ENCODE peak calls at places on chromosomes 16 and 17, in seven cellular contexts. D, E, M, V, R, B and I are unnamed samples.

GRCh38 chr17:81726004-81726403 is 13.9 kb downstream of the SLC25A10 start:
- DNase-seq in R (no peak), V (no peak), E (peak), B (no peak), D (no peak), M (no peak), I (no peak)

GRCh38 chr17:44598329-44598728 is 41.0 kb downstream of the FZD2 start:
- DNase-seq in R (no peak), B (no peak), M (no peak), E (no peak), V (no peak), D (no peak), I (no peak)

GRCh38 chr17:76997981-76998531 is 129.9 kb downstream of the MGAT5B start:
- DNase-seq in V (no peak), D (no peak), B (no peak), E (no peak), R (peak), M (no peak), I (no peak)

GRCh38 chr17:36854982-36855381 is 82.3 kb upstream of the LHX1 start:
- DNase-seq in V (no peak), M (no peak), B (no peak), D (no peak), R (no peak), E (no peak), I (no peak)

GRCh38 chr17:55664287-55664686 is 58.4 kb downstream of the TMEM100 start:
- DNase-seq in E (no peak), V (no peak), B (no peak), M (no peak), D (no peak), R (no peak), I (no peak)

GRCh38 chr17:35227546-35227945 is 15.3 kb upstream of the SLFN5 start:
- DNase-seq in V (no peak), M (no peak), B (no peak), D (no peak), E (no peak), R (no peak), I (no peak)

GRCh38 chr16:53950677-53951076 is 246.7 kb downstream of the FTO start:
- DNase-seq in R (no peak), V (no peak), D (no peak), E (no peak), B (no peak), M (no peak), I (no peak)

GRCh38 chr17:5078106-5079028 is at the start of gene ZFP3:
- DNase-seq in D (peak), M (peak), B (peak), E (peak), R (peak), V (peak), I (no peak)

GRCh38 chr16:1531638-1531910 is 1.9 kb upstream of the TMEM204 start:
- DNase-seq in V (no peak), B (no peak), D (no peak), E (no peak), M (no peak), R (no peak), I (no peak)

GRCh38 chr16:23729503-23730424 is 16.7 kb upstream of the ERN2 start:
- DNase-seq in D (no peak), R (peak), V (no peak), M (no peak), B (peak), E (peak), I (no peak)

GRCh38 chr17:31582151-31582907 is 190.9 kb downstream of the RAB11FIP4 start:
- DNase-seq in E (peak), M (peak), V (no peak), R (no peak), D (no peak), B (peak), I (no peak)

GRCh38 chr16:59373632-59374031 is 639.5 kb upstream of the GOT2 start:
- DNase-seq in B (no peak), D (no peak), E (no peak), V (no peak), R (no peak), M (no peak), I (no peak)

GRCh38 chr17:7184091-7184488 is 4.9 kb upstream of the ASGR1 start:
- DNase-seq in B (peak), V (no peak), M (no peak), E (peak), R (no peak), D (no peak), I (no peak)

GRCh38 chr17:42804918-42805367 is 6.3 kb downstream of the CNTD1 start:
- DNase-seq in R (no peak), D (no peak), E (peak), V (no peak), M (no peak), B (no peak), I (no peak)

GRCh38 chr17:50866261-50866949 is at the start of gene TOB1:
- DNase-seq in R (peak), E (peak), V (peak), D (peak), B (peak), M (peak), I (peak)

GRCh38 chr17:14749269-14749668 is 448.4 kb downstream of the HS3ST3B1 start:
- DNase-seq in R (no peak), D (no peak), B (no peak), V (no peak), M (no peak), E (no peak), I (no peak)

GRCh38 chr16:66673691-66674090 is 22.9 kb downstream of the CMTM4 start:
- DNase-seq in E (no peak), B (no peak), V (no peak), R (no peak), D (no peak), M (no peak), I (no peak)

GRCh38 chr16:83744521-83744981 is 63.2 kb upstream of the HSBP1 start:
- DNase-seq in D (no peak), V (no peak), M (peak), B (no peak), R (no peak), E (no peak), I (no peak)

GRCh38 chr17:56674401-56674925 is 81.0 kb downstream of the NOG start:
- DNase-seq in B (no peak), M (no peak), R (no peak), E (no peak), D (no peak), V (no peak), I (no peak)

GRCh38 chr17:47895856-47896671 is at the start of gene SP2:
- DNase-seq in D (peak), E (peak), V (peak), B (peak), M (peak), R (peak), I (peak)

GRCh38 chr16:75099738-75100615 is 16.6 kb downstream of the LDHD start:
- DNase-seq in V (no peak), D (no peak), R (peak), B (no peak), E (no peak), M (peak), I (no peak)

GRCh38 chr16:79776243-79776884 is 175.8 kb upstream of the MAF start:
- DNase-seq in D (no peak), V (no peak), R (no peak), E (no peak), M (no peak), B (peak), I (no peak)

GRCh38 chr17:46976626-46977270 is 2.3 kb downstream of the RPRML start:
- DNase-seq in V (no peak), D (no peak), B (no peak), M (no peak), R (no peak), E (no peak), I (no peak)

GRCh38 chr17:83196973-83197880 is 117.8 kb downstream of the METRNL start:
- DNase-seq in B (no peak), V (peak), E (no peak), D (no peak), R (no peak), M (peak), I (no peak)

GRCh38 chr17:57088298-57088697 is 3.3 kb downstream of the AKAP1 start:
- DNase-seq in D (no peak), M (no peak), V (no peak), B (no peak), R (no peak), E (no peak), I (no peak)

GRCh38 chr17:69732272-69732671 is 317.8 kb downstream of the MAP2K6 start:
- DNase-seq in M (no peak), B (no peak), E (no peak), V (no peak), R (no peak), D (no peak), I (no peak)

GRCh38 chr16:88315543-88316105 is 67.1 kb upstream of the ZNF469 start:
- DNase-seq in B (no peak), D (peak), E (peak), M (peak), V (no peak), R (no peak), I (no peak)

GRCh38 chr17:77869041-77869595 is 89.4 kb upstream of the TNRC6C start:
- DNase-seq in R (no peak), B (no peak), D (no peak), M (peak), V (no peak), E (no peak), I (no peak)

GRCh38 chr17:17698371-17698770 is 17.1 kb downstream of the RAI1 start:
- DNase-seq in E (no peak), B (no peak), D (no peak), V (no peak), R (no peak), M (no peak), I (no peak)

GRCh38 chr16:361341-361871 is 8.9 kb upstream of the AXIN1 start:
- DNase-seq in B (no peak), V (no peak), M (no peak), E (no peak), R (no peak), D (no peak), I (no peak)

GRCh38 chr16:84120023-84120422 is 3.3 kb upstream of the MBTPS1 start:
- DNase-seq in R (no peak), M (no peak), D (no peak), V (no peak), E (no peak), B (no peak), I (no peak)

GRCh38 chr16:47888734-47889133 is 267.1 kb downstream of the ABCC12 start:
- DNase-seq in E (no peak), B (no peak), M (no peak), R (no peak), V (no peak), D (no peak), I (no peak)

GRCh38 chr16:47885489-47885888 is 270.3 kb downstream of the ABCC12 start:
- DNase-seq in D (no peak), E (no peak), M (no peak), V (no peak), B (no peak), R (no peak), I (no peak)

GRCh38 chr16:47887496-47887895 is 268.3 kb downstream of the ABCC12 start:
- DNase-seq in D (no peak), B (no peak), R (no peak), M (no peak), V (no peak), E (no peak), I (no peak)

GRCh38 chr16:47888142-47888541 is 267.7 kb downstream of the ABCC12 start:
- DNase-seq in E (no peak), B (no peak), R (no peak), V (no peak), D (no peak), M (no peak), I (no peak)

DNA sequence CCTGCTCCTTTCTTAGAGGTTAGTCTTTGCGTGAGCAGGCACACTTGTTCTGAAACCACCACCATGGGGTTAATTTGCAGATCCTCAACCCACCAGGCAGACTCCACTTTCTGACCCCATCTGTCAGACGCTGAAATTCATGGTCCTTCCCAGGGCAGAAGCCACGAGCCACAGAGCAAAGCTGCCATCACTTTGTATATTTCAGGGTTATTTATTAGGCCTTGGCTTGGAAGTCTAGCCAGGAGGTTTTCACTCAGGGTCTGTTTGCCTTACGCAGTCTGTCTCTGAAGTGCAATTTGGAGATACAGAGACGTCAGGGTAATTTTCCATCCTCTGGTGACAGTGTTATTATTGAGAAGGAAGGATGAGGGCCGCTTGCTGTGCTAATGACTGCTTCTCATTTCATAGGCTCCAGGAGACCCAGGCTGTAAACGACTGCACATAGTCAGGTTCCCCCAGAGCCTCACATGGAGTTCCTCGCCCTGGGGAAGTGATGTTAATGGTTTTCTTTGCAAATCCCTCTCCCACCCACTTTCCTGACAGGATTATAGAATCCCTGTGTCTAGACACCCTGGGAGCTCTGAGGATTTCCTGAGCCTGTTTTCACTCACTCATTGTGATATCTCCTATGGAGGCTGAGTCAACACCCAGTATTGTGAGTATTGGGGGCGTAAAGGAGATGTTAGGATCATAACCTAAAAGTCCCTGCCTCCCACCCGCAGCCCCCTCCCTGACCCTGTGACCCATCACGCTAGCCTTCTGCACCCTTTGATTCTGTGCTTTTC is 269.0 kb downstream of the ABCC12 start:
- DNase-seq in D (no peak), E (no peak), R (no peak), B (no peak), M (no peak), V (no peak), I (no peak)
- TF ChIP-seq CTCF in D (no peak), E (no peak), R (no peak), B (no peak), M (no peak), V (no peak), I (no peak)

GRCh38 chr16:69798466-69798865 is 36.3 kb downstream of the WWP2 start:
- DNase-seq in D (no peak), V (no peak), M (no peak), B (no peak), R (no peak), E (no peak), I (no peak)
- TF ChIP-seq CTCF in D (no peak), V (peak), M (no peak), B (no peak), R (no peak), E (no peak), I (peak)

GRCh38 chr16:57862698-57863433 is 60.6 kb upstream of the KIFC3 start:
- DNase-seq in M (no peak), R (no peak), D (no peak), B (peak), V (no peak), E (no peak), I (no peak)

GRCh38 chr16:57858635-57859034 is 56.3 kb upstream of the KIFC3 start:
- DNase-seq in V (no peak), D (no peak), B (no peak), R (no peak), E (no peak), M (peak), I (no peak)

GRCh38 chr16:57855188-57855587 is 52.9 kb upstream of the KIFC3 start:
- DNase-seq in V (no peak), E (no peak), M (peak), R (no peak), B (no peak), D (no peak), I (no peak)

GRCh38 chr16:57863434-57864160 is 61.3 kb upstream of the KIFC3 start:
- DNase-seq in V (peak), B (peak), D (peak), R (no peak), E (peak), M (no peak), I (no peak)

GRCh38 chr16:57859331-57859730 is 57.0 kb upstream of the KIFC3 start:
- DNase-seq in E (no peak), V (no peak), M (peak), D (peak), R (peak), B (no peak), I (no peak)
- TF ChIP-seq CTCF in E (no peak), V (peak), M (no peak), D (peak), R (peak), B (no peak), I (peak)

GRCh38 chr17:65334391-65334790 is 197.2 kb downstream of the RGS9 start:
- DNase-seq in V (no peak), M (no peak), R (no peak), E (no peak), B (no peak), D (no peak), I (no peak)

GRCh38 chr17:65332779-65333178 is 195.6 kb downstream of the RGS9 start:
- DNase-seq in B (no peak), V (no peak), D (no peak), E (no peak), R (no peak), M (no peak), I (no peak)

GRCh38 chr17:65328567-65328966 is 191.4 kb downstream of the RGS9 start:
- DNase-seq in V (no peak), E (no peak), B (peak), D (no peak), R (no peak), M (no peak), I (no peak)

DNA sequence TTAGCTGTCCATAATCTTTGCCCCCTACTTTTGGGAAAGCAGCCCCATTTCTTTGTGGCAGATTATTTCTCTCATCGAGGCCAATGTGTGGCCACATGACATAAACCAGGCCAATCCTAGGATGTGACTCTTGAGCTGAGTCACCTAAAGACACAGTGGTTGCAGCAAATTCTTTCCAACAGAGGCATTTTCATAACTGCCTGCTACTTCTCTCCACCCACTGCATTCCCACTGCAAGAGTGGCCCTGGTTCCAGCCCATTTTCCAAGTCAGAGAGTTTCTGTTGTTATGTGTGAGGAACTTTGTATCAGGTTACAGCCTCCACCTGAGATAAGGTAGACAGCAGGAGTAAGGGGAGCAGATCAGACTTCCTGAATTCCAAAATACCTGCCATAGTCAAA is 195.2 kb downstream of the RGS9 start:
- DNase-seq in E (no peak), M (no peak), B (no peak), V (peak), R (no peak), D (no peak), I (no peak)
- TF ChIP-seq CTCF in E (no peak), M (no peak), B (no peak), V (no peak), R (no peak), D (no peak), I (no peak)

GRCh38 chr16:15046692-15047376 is 9.0 kb downstream of the NTAN1 start:
- DNase-seq in M (no peak), B (no peak), D (no peak), R (no peak), E (no peak), V (no peak), I (no peak)
- TF ChIP-seq CTCF in M (no peak), B (no peak), D (no peak), R (no peak), E (no peak), V (no peak), I (no peak)

GRCh38 chr16:11296351-11296705 is 15.2 kb upstream of the PRM1 start:
- DNase-seq in M (no peak), E (no peak), R (no peak), B (no peak), D (no peak), V (no peak), I (no peak)

GRCh38 chr16:11296706-11297491 is 15.8 kb upstream of the PRM1 start:
- DNase-seq in V (no peak), D (no peak), R (peak), E (peak), B (no peak), M (no peak), I (no peak)

GRCh38 chr16:11298143-11298900 is 17.2 kb upstream of the PRM1 start:
- DNase-seq in B (no peak), V (no peak), R (peak), M (no peak), E (no peak), D (no peak), I (no peak)

GRCh38 chr16:11295672-11296071 is 14.5 kb upstream of the PRM1 start:
- DNase-seq in R (no peak), B (no peak), E (no peak), D (no peak), V (no peak), M (no peak), I (no peak)

GRCh38 chr16:11297492-11298142 is 16.5 kb upstream of the PRM1 start:
- DNase-seq in R (peak), M (peak), V (peak), B (peak), D (peak), E (peak), I (peak)
- TF ChIP-seq CTCF in R (peak), M (peak), V (no peak), B (no peak), D (no peak), E (no peak), I (no peak)

GRCh38 chr17:78883533-78884131 is 19.4 kb downstream of the CEP295NL start:
- DNase-seq in B (peak), R (no peak), M (peak), V (peak), D (peak), E (peak), I (peak)
- TF ChIP-seq CTCF in B (no peak), R (no peak), M (no peak), V (no peak), D (no peak), E (no peak), I (no peak)